ENCODE peak calls at places on chromosomes 13 and 19, in four cellular contexts. C is keratinocyte, R is PC-3, Q is IMR-90. L is an unnamed sample.

GRCh38 chr19:1361601-1362384 is 21.9 kb upstream of the NDUFS7 start:
- DNase-seq in R (peak), C (no peak), Q (peak), L (peak)

GRCh38 chr13:26721251-26721939 is 39.2 kb downstream of the GPR12 start:
- DNase-seq in C (no peak), Q (no peak), R (no peak), L (no peak)

GRCh38 chr13:89936256-89936655 is 1411.2 kb upstream of the MIR17HG start:
- DNase-seq in R (no peak), C (no peak), Q (no peak), L (no peak)

GRCh38 chr19:14381689-14382474 is 638 bp downstream of the ADGRE5 start:
- DNase-seq in R (peak), Q (peak), C (no peak), L (no peak)

GRCh38 chr13:77810430-77810829 is 108.2 kb downstream of the EDNRB start:
- DNase-seq in C (no peak), Q (peak), R (peak), L (peak)

GRCh38 chr19:2032296-2032941 is 16.9 kb upstream of the BTBD2 start:
- DNase-seq in R (peak), Q (peak), C (no peak), L (peak)

GRCh38 chr13:100811906-100812305 is 137.3 kb upstream of the TMTC4 start:
- DNase-seq in C (no peak), Q (no peak), R (no peak), L (no peak)

GRCh38 chr19:18160792-18161690 is 8.1 kb downstream of the PIK3R2 start:
- DNase-seq in Q (peak), C (no peak), R (peak), L (peak)

GRCh38 chr19:30388327-30388726 is 16.1 kb downstream of the ZNF536 start:
- DNase-seq in R (no peak), Q (no peak), C (no peak), L (no peak)

DNA sequence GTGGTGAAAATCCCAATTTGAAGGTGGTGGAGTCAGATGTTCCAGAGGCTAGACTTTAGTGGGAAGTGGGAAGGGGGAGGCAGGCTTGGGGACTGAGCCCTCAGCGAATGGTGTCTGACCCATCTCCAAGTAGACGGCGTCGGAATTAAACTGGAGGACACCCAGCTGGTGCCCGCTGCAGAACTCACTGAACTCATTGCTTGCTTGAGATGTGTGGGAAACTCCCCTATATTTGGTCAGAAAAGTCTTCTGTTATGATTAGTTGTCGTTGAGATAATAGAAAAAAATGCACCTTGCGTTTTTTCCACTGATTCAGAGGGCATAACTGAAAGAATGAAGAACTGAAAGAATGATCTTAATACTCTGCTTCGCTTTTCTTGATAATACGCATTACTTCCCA is 871 bp upstream of the ZNF583 start:
- DNase-seq in Q (peak), R (no peak), C (no peak), L (no peak)
- H3K9ac ChIP-seq in Q (peak), R (no peak), C (peak), L (peak)

DNA sequence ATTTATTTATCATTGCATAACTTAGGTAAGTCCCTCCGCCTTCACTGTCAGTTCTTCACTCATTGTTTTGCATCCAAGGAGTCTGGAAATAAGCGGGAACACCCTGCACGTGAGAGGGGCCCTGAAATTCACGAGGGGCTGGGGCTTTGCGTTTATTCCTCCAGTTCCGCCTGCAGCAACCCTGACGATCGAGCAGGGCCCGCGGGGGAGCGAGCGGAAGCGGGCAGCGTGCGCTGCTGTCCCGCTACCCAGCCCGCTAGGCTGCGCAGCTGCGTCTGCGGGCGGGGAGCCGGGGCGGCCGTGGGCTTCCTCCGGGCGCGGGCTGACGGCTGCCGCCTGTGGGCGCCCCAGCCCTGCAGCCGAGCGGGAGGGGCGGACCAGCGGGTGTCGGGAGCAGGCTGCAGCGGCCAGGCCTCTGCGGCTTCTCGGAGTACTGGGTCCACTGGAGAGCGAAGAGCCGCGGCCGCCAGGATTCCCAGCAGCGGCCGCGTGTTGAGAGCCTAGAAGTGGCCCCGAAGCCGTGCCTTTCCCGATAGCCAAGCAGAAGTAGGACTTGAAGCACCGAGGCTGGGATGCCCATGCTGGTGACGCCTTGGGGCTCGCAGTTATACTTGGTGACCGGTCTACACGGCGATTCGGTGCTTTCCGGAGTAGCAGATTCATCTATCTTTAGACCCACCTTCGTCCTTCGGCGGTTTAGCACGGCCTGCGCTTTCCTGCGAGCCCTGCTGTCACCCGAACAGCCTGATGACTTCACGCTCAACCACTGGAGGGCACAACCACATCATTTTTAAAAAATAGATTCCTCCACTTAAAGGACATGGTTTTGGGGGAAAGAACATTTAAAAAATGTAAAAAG is 32.9 kb upstream of the SACS start:
- DNase-seq in Q (peak), C (no peak), R (peak), L (peak)
- H3K9ac ChIP-seq in Q (peak), C (peak), R (peak), L (peak)

GRCh38 chr19:19527674-19528625 is 761 bp upstream of the YJEFN3 start:
- DNase-seq in R (no peak), Q (no peak), C (no peak), L (no peak)
- H3K9ac ChIP-seq in R (no peak), Q (no peak), C (no peak), L (no peak)

DNA sequence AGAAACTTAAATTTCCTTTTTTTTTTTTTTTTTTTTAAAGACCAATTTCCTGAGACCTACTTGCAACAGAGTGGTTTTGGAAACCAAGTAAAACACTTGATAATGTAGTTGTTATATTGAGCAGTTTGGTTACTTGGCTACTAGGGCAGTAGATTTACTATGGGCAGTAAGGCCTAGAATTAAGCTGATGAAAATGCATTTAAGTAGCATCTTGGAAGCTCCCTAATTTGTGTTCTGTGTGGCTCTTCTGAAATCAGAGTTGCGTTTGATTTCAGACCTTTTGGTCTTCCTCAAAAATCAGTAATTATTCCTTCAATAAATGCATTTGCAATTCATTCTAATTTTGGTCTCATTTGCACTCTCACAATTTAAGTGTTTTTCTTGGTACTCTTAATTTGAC is 810 bp downstream of the GPR180 start:
- DNase-seq in C (no peak), Q (no peak), R (no peak), L (no peak)
- H3K9ac ChIP-seq in C (peak), Q (peak), R (peak), L (peak)

GRCh38 chr19:29086646-29087045 is 126.3 kb downstream of the UQCRFS1 start:
- DNase-seq in Q (no peak), C (no peak), R (no peak), L (no peak)

GRCh38 chr19:29086182-29086581 is 126.8 kb downstream of the UQCRFS1 start:
- DNase-seq in R (no peak), Q (no peak), C (no peak), L (no peak)

GRCh38 chr19:29091127-29091526 is 121.8 kb downstream of the UQCRFS1 start:
- DNase-seq in Q (no peak), C (no peak), R (no peak), L (no peak)

GRCh38 chr19:29089315-29089855 is 123.6 kb downstream of the UQCRFS1 start:
- DNase-seq in R (no peak), Q (no peak), C (no peak), L (no peak)

DNA sequence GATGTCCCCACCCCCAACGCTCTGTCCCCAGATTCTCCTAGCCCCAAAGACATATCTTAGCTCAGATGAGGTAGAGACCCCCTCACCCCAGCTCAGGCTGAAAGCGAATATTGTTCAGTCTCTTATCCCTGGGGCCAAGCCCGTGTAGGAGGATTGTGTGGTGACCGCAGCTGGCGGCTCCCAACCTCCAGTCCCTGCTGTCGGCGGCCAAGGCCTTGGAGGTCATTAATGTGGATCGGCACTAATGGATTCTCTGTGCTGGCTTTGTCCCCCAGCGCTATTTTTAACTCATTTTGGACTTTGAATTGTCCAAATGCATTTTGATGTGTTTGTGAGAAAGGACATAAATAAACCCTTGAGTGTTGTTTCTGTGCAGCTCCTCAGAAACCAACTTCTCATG is 124.2 kb downstream of the UQCRFS1 start:
- DNase-seq in C (no peak), Q (no peak), R (no peak), L (no peak)
- H3K9ac ChIP-seq in C (no peak), Q (no peak), R (no peak), L (no peak)

GRCh38 chr13:31663880-31664585 is 75.3 kb upstream of the RXFP2 start:
- DNase-seq in C (no peak), Q (no peak), R (no peak), L (no peak)
- H3K9ac ChIP-seq in C (no peak), Q (no peak), R (no peak), L (no peak)

DNA sequence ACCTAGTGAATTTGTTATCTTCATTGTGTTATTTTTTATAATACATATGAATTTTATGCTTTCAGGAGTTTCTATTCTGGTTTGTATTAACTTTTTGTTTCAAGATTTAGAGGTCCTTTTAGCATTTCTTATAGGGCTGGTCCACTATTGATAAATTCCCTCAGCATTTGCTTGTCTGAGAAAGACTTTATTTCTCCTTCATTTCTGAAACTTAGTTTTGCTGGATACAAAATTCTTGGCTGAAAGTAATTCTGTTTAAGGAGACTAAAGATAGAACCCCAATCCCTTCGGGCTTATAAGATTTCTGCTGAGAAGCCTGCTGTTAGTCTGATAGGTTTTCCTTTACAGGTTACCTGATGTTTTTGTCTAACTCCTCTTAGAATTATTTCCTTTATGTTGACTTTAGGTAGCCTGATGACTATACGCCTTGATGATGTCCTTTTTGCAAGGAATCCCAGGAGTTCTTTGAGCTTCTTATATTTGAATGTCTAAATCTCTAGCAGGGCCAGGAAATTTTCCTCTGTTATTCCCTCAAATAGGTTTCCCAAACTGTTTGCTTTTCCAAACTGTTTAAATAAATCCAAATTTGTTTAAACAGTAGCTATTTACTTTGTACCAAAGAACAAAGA is 127.1 kb downstream of the CYSLTR2 start:
- DNase-seq in R (no peak), Q (no peak), C (no peak), L (no peak)
- H3K9ac ChIP-seq in R (no peak), Q (no peak), C (no peak), L (no peak)